ENCODE peak calls at places on chromosomes 3 and 15, in five cellular contexts. O is HFF-Myc, C is testis, G is mammary epithelial cell, W is A673. N is an unnamed sample.

GRCh38 chr15:101052681-101053121 is 133.5 kb downstream of the LRRK1 start:
- DNase-seq in O (no peak), C (peak), G (no peak), W (no peak), N (no peak)

GRCh38 chr15:56759450-56759845 is 26.1 kb upstream of the ZNF280D start:
- DNase-seq in O (peak), C (peak), G (peak), W (peak), N (peak)

GRCh38 chr3:129404130-129404529 is 24.3 kb downstream of the EFCAB12 start:
- DNase-seq in O (no peak), C (no peak), G (no peak), W (no peak), N (no peak)

GRCh38 chr15:71397377-71397776 is 282.1 kb downstream of the THSD4 start:
- DNase-seq in O (no peak), C (no peak), G (no peak), W (no peak), N (peak)

GRCh38 chr3:168847293-168847883 is 751.7 kb upstream of the GOLIM4 start:
- DNase-seq in O (peak), C (peak), G (peak), W (peak), N (peak)

GRCh38 chr3:1082024-1082633 is 10.7 kb upstream of the CNTN6 start:
- DNase-seq in O (no peak), C (peak), G (peak), W (peak), N (peak)

GRCh38 chr3:97910931-97911351 is 61.3 kb downstream of the RIOX2 start:
- DNase-seq in O (no peak), C (no peak), G (no peak), W (peak), N (peak)

GRCh38 chr15:81491414-81492101 is 117.5 kb upstream of the TMC3 start:
- DNase-seq in O (no peak), C (no peak), G (peak), W (no peak), N (peak)

GRCh38 chr15:25850154-25851111 is 12.7 kb downstream of the ATP10A start:
- DNase-seq in O (peak), C (peak), G (no peak), W (peak), N (peak)

GRCh38 chr15:32872606-32873291 is 154.9 kb downstream of the GREM1 start:
- DNase-seq in O (no peak), C (peak), G (no peak), W (no peak), N (no peak)

GRCh38 chr3:123383101-123384053 is 65.5 kb downstream of the ADCY5 start:
- DNase-seq in O (no peak), C (peak), G (no peak), W (no peak), N (no peak)

GRCh38 chr3:158768361-158768787 is 33.5 kb upstream of the MFSD1 start:
- DNase-seq in O (no peak), C (peak), G (peak), W (no peak), N (peak)

GRCh38 chr15:73389971-73390544 is 21.3 kb upstream of the HCN4 start:
- DNase-seq in O (no peak), C (no peak), G (no peak), W (no peak), N (no peak)

GRCh38 chr3:16500093-16500492 is 13.4 kb downstream of the RFTN1 start:
- DNase-seq in O (no peak), C (no peak), G (no peak), W (no peak), N (no peak)
- H3K4me3 ChIP-seq in O (no peak), C (no peak), G (no peak), W (no peak), N (no peak)

DNA sequence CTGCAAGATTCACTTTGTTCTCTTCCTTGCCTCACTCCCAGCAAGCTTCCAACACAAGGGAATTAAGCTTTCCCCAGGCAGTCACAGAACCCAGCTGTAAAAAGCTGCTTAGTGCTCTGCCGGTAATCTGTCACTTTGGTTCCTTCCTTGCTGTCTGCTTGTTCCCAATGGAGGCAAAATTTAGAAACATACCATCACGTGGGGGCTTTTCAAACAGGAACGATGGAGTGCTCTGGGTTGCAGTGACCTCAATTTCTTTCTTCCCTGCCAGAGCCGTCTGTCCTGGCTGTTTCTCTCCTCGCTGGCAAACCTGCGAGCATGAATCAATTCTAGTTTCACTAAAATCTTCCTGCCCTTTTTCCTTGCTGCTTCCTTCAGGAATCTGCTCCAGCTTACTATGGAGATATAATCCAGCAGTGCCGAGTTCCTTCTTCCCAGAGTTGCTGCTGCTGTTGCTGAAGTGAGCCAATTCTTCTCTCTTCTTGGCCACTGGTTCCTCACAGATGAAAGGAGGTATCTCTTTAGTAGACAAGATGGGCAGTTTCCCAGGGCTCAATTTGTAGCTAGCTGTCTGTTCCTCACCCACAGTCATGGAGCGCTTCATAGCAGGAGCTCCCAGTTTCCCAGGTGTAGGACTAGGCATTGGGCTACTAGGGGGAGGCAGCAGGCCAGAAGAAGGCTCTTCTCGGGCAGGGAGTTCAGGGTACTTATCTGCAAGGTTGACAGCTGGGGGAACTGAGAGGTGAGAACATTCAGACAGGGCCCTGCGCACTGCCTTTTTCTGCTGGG is 88.1 kb downstream of the DHX30 start:
- DNase-seq in O (no peak), C (peak), G (no peak), W (peak), N (no peak)
- TF ChIP-seq CTCF in O (no peak), C (no peak), G (no peak), W (no peak), N (no peak)

DNA sequence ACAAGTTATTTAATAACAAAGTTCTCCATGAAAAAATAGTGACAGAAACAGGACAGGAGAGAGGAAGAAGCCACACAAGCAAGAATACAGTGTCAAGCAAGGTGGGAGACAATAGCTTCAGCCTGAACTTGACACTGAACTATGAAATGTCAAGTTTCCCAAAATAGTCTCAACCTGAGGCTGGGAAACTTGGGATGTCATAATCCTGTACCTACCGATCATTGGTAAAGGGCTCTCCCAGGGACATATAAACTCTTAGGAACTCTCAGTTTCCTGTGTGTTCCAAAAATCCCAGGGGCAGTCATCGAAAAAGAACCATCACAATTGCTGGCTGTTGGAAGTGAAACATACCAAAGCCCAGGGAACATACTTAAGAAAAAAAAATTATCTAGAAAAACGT is 211.6 kb downstream of the P3H2 start:
- DNase-seq in O (no peak), C (no peak), G (peak), W (no peak), N (peak)
- H3K4me3 ChIP-seq in O (no peak), C (no peak), G (no peak), W (no peak), N (no peak)

GRCh38 chr3:52056968-52057805 is 816 bp upstream of the DUSP7 start:
- DNase-seq in O (peak), C (peak), G (peak), W (peak), N (peak)

GRCh38 chr3:52057806-52058099 is 1.4 kb upstream of the DUSP7 start:
- DNase-seq in O (no peak), C (no peak), G (no peak), W (no peak), N (no peak)

GRCh38 chr3:52056521-52056967 is at the start of gene DUSP7:
- DNase-seq in O (no peak), C (peak), G (peak), W (peak), N (peak)

GRCh38 chr3:52054689-52055511 is 1.5 kb downstream of the DUSP7 start:
- DNase-seq in O (no peak), C (no peak), G (no peak), W (no peak), N (peak)

GRCh38 chr3:52055537-52056351 is 627 bp downstream of the DUSP7 start:
- DNase-seq in O (no peak), C (no peak), G (no peak), W (peak), N (peak)
- TF ChIP-seq CTCF in O (no peak), C (no peak), G (no peak), W (no peak), N (no peak)

DNA sequence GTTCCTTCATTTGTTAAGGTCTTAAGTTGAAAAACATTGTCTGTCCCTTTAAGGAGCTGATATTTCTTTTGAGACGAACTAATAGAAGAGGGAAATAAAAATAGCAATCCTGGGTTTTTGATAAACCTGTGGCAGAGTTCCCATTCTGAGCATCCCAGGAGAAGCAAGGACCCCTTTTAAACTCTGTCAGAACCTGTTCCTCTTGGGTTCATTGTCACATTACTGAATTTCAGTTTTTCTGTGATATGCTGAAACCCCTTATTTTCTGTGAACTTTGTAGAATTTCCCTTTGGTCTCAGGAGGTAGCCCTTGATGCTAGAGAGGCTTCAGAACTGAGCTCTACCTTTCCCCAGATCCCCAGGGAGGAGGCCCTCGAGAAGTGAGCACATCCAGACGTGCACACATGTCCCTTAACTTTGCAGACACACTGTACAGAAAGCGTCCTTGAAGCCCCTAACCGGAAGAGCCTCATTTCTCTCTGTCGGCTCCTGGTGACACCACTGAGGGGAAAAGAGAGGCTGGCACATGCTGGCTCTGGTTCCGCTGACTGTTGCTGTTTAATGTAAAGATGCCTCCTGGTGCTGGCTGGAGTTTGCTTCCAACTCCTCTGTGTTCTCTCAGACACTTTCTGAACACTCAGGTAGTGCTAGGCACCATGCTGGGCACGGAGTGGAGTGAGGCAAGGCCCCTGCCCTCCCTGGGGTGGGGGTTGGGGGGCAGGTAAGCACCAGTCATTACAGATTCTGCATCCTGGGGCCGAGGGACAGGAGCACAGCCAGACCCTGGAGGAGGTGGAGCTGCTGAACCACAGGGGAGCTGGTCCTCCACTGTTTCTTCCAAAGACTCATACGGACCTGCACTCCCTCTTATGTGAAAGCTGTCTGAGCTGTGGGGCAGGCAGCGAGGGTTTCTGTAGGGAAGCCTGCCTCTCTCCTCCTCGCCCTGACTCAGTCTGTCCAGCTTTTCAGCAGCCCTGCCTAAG is 77.5 kb downstream of the CHDH start:
- DNase-seq in O (no peak), C (no peak), G (no peak), W (no peak), N (no peak)
- H3K4me3 ChIP-seq in O (no peak), C (no peak), G (no peak), W (no peak), N (no peak)

DNA sequence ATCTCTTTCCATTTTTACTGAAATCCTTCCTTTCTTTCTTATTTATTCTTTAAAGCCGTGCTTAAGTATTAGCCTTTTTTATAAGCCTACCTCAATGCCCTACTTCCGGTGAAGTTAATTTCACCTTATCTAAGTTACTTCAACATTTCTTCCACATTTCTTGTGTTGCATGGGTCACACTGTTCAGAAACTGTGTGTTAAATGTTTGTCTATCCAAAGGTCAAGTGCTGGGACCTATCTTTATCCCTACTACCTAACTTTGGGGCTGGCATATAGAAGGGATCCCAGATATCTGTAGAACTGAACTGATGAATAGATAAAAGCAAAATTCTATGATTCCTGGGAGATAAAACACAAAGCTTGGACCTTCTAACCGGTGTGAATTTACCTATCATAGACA is 332.3 kb upstream of the SATB1 start:
- DNase-seq in O (no peak), C (no peak), G (no peak), W (no peak), N (no peak)
- TF ChIP-seq CTCF in O (no peak), C (no peak), G (no peak), W (no peak), N (no peak)